ENCODE peak calls at places on chromosomes 4 and X, in four cellular contexts. G is GDM1, C is HT-29, U is Ammon's horn. A is an unnamed sample.

GRCh38 chrX:13223868-13224555 is 95.8 kb downstream of the ATXN3L start:
- DNase-seq in U (no peak), G (no peak), C (peak), A (peak)

GRCh38 chrX:151754042-151754419 is 19.5 kb downstream of the CNGA2 start:
- DNase-seq in G (no peak), C (peak), U (no peak), A (peak)

GRCh38 chr4:76703123-76703490 is 194.8 kb downstream of the SOWAHB start:
- DNase-seq in U (no peak), C (peak), G (no peak), A (no peak)

GRCh38 chr4:74262522-74262921 is 45.7 kb upstream of the EPGN start:
- DNase-seq in U (no peak), C (peak), G (no peak), A (no peak)

GRCh38 chrX:112048707-112049106 is 33.9 kb downstream of the TRPC5 start:
- DNase-seq in G (no peak), U (no peak), C (no peak), A (no peak)

GRCh38 chr4:53591372-53591892 is at the start of gene LNX1:
- DNase-seq in C (peak), U (no peak), G (no peak), A (peak)

GRCh38 chr4:146643812-146644401 is 5.2 kb downstream of the POU4F2 start:
- DNase-seq in C (peak), G (peak), U (no peak), A (no peak)

GRCh38 chr4:150262611-150263010 is 184.4 kb downstream of the DCLK2 start:
- DNase-seq in C (no peak), G (no peak), U (no peak), A (no peak)

GRCh38 chrX:11401966-11402365 is 108.8 kb downstream of the AMELX start:
- DNase-seq in C (no peak), U (no peak), G (no peak), A (no peak)

GRCh38 chrX:134580947-134581346 is 77.3 kb downstream of the PLAC1 start:
- DNase-seq in C (no peak), G (no peak), U (no peak), A (no peak)

GRCh38 chr4:1395941-1396805 is 10.1 kb downstream of the NKX1-1 start:
- DNase-seq in U (no peak), C (no peak), G (no peak), A (no peak)